ENCODE peak calls at places on chromosomes 11 and 22, in ten cellular contexts. D is H9, I is astrocyte, T is cardiac fibroblast, F is right lobe of liver, U is lower lobe of right lung, H is upper lobe of left lung, S is body of pancreas, Z is thoracic aorta, L is AG09309. N is an unnamed sample.

GRCh38 chr22:44861245-44861644 is 108.9 kb downstream of the ARHGAP8 start:
- DNase-seq in D (no peak), I (no peak), T (no peak), F (no peak), U (no peak), H (no peak), S (no peak), Z (no peak), L (no peak), N (no peak)

GRCh38 chr22:46491936-46492335 is 45.5 kb downstream of the CELSR1 start:
- DNase-seq in D (no peak), I (no peak), T (no peak), F (no peak), U (no peak), H (no peak), S (no peak), Z (no peak), L (no peak), N (no peak)

GRCh38 chr22:39290724-39291161 is 28.7 kb downstream of the RPL3 start:
- DNase-seq in D (peak), I (peak), T (peak), F (peak), U (no peak), H (peak), S (peak), Z (no peak), L (no peak), N (no peak)

GRCh38 chr11:7088921-7089320 is at the start of gene RBMXL2:
- DNase-seq in D (peak), I (no peak), T (no peak), F (no peak), U (peak), H (peak), S (no peak), Z (no peak), L (no peak), N (no peak)

GRCh38 chr11:75523189-75523588 is 2.6 kb downstream of the GDPD5 start:
- DNase-seq in D (no peak), I (no peak), T (no peak), F (no peak), U (no peak), H (no peak), S (peak), Z (no peak), L (no peak), N (no peak)

GRCh38 chr11:2859706-2860037 is 25.9 kb downstream of the CDKN1C start:
- DNase-seq in D (no peak), I (no peak), T (no peak), F (no peak), U (no peak), H (no peak), S (no peak), Z (no peak), L (no peak), N (no peak)

GRCh38 chr11:112037527-112037926 is 12.3 kb downstream of the DLAT start:
- DNase-seq in D (no peak), I (no peak), T (no peak), F (no peak), U (no peak), H (no peak), S (no peak), Z (no peak), L (no peak), N (no peak)

GRCh38 chr11:73350908-73351636 is 25.1 kb upstream of the RELT start:
- DNase-seq in D (peak), I (peak), T (peak), F (no peak), U (peak), H (no peak), S (peak), Z (no peak), L (peak), N (no peak)

GRCh38 chr22:42289671-42290269 is 19.3 kb upstream of the TCF20 start:
- DNase-seq in D (no peak), I (peak), T (no peak), F (no peak), U (no peak), H (no peak), S (no peak), Z (no peak), L (no peak), N (no peak)

GRCh38 chr11:69595805-69596665 is 44.9 kb upstream of the CCND1 start:
- DNase-seq in D (no peak), I (no peak), T (no peak), F (no peak), U (no peak), H (no peak), S (no peak), Z (no peak), L (no peak), N (no peak)

GRCh38 chr22:48320671-48321515 is 1506.8 kb downstream of the BRD1 start:
- DNase-seq in D (no peak), I (no peak), T (no peak), F (peak), U (peak), H (no peak), S (no peak), Z (no peak), L (no peak), N (no peak)

GRCh38 chr11:3222941-3223905 is 4.6 kb upstream of the MRGPRG start:
- DNase-seq in D (peak), I (no peak), T (no peak), F (peak), U (no peak), H (no peak), S (no peak), Z (no peak), L (no peak), N (peak)

GRCh38 chr11:61294717-61295595 is at the start of gene VWCE:
- DNase-seq in D (peak), I (peak), T (peak), F (peak), U (peak), H (peak), S (peak), Z (no peak), L (no peak), N (peak)
- TF ChIP-seq CTCF in D (no peak), I (no peak), T (peak), F (peak), U (peak), H (no peak), S (no peak), Z (no peak), L (peak), N (peak)

GRCh38 chr22:50221410-50222300 is 20.8 kb downstream of the SELENOO start:
- DNase-seq in D (no peak), I (no peak), T (no peak), F (no peak), U (peak), H (peak), S (no peak), Z (no peak), L (no peak), N (no peak)
- TF ChIP-seq CTCF in D (peak), I (no peak), T (no peak), F (no peak), U (no peak), H (no peak), S (no peak), Z (no peak), L (no peak), N (no peak)

GRCh38 chr22:37887610-37888378 is 18.3 kb upstream of the MICALL1 start:
- DNase-seq in D (peak), I (peak), T (peak), F (no peak), U (no peak), H (no peak), S (peak), Z (no peak), L (peak), N (peak)
- TF ChIP-seq CTCF in D (peak), I (peak), T (peak), F (peak), U (peak), H (peak), S (no peak), Z (no peak), L (peak), N (peak)

GRCh38 chr11:66999555-66999954 is 23.4 kb upstream of the SYT12 start:
- DNase-seq in D (no peak), I (no peak), T (no peak), F (no peak), U (no peak), H (no peak), S (no peak), Z (no peak), L (no peak), N (no peak)

GRCh38 chr11:67002297-67002913 is 20.5 kb upstream of the SYT12 start:
- DNase-seq in D (peak), I (no peak), T (no peak), F (no peak), U (no peak), H (no peak), S (no peak), Z (no peak), L (no peak), N (no peak)

GRCh38 chr11:67001332-67001731 is 21.6 kb upstream of the SYT12 start:
- DNase-seq in D (no peak), I (no peak), T (no peak), F (no peak), U (no peak), H (no peak), S (no peak), Z (no peak), L (no peak), N (no peak)

GRCh38 chr11:66992041-66992440 is 16.9 kb downstream of the C11orf86 start:
- DNase-seq in D (no peak), I (no peak), T (no peak), F (no peak), U (no peak), H (no peak), S (no peak), Z (no peak), L (no peak), N (no peak)

DNA sequence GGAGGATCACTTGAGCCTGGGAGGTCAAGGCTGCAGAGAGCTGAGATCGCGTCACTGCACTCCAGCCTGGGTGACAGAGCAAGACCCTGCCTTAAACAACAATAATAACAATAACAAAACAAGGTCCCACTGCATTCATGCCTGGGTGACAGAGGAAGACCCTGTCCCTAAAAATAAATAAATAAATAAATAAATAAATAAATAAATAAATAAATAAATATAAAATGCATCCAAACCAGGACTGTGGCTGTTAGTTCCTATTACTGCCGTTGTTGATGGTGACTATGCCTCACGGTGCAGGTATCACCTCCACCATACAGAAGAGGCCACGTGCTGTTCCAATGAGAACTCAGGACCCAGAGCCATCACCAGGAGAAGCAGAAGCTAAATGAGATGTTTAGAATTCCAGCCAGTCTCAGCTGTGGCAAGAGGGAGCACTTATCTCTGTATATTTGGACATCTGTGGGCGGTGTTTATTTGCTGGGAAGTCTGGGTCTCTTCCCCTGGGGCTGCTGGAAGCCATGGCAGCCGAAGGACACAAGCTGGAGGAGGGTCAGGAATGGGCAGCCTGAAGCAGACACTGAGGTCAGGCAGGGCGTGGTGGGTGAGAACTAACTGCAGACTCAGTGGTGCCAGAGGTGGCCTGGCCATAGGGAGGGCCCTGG is 21.6 kb downstream of the C11orf86 start:
- DNase-seq in D (no peak), I (peak), T (peak), F (no peak), U (no peak), H (no peak), S (no peak), Z (no peak), L (peak), N (no peak)
- TF ChIP-seq CTCF in D (no peak), I (no peak), T (no peak), F (no peak), U (no peak), H (no peak), S (no peak), Z (no peak), L (no peak), N (no peak)

GRCh38 chr11:65353900-65354264 is 669 bp upstream of the TIGD3 start:
- DNase-seq in D (peak), I (no peak), T (no peak), F (no peak), U (no peak), H (no peak), S (no peak), Z (no peak), L (no peak), N (no peak)

GRCh38 chr11:65351511-65351910 is 3.0 kb upstream of the TIGD3 start:
- DNase-seq in D (no peak), I (no peak), T (no peak), F (no peak), U (no peak), H (no peak), S (no peak), Z (no peak), L (no peak), N (no peak)

GRCh38 chr11:65354265-65355012 is at the start of gene TIGD3:
- DNase-seq in D (peak), I (peak), T (peak), F (peak), U (peak), H (peak), S (peak), Z (peak), L (peak), N (peak)

GRCh38 chr11:65353376-65353775 is 1.2 kb upstream of the TIGD3 start:
- DNase-seq in D (no peak), I (no peak), T (no peak), F (no peak), U (no peak), H (no peak), S (no peak), Z (no peak), L (no peak), N (no peak)

DNA sequence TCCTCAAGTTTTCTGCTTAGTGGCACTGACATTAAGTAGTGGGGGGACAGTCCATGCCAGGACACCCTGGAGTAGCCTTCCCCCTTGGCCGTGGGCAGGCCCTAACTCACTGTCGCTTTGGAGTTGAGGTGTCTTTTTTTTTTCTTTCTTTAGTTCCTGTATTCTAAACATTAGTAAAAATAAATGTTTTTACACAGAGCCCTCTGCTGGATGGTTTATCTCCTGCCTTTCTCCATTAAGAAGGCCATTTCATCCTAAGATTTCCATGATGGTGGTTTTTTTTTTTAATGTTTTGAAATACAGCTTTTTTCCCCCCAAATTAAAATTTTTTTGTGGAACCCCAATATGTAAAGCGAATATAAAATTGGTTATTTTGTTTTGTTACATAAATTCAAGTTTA is 1.8 kb upstream of the TIGD3 start:
- DNase-seq in D (no peak), I (no peak), T (peak), F (no peak), U (no peak), H (no peak), S (no peak), Z (no peak), L (no peak), N (no peak)
- TF ChIP-seq CTCF in D (peak), I (peak), T (peak), F (peak), U (no peak), H (no peak), S (peak), Z (no peak), L (peak), N (peak)

DNA sequence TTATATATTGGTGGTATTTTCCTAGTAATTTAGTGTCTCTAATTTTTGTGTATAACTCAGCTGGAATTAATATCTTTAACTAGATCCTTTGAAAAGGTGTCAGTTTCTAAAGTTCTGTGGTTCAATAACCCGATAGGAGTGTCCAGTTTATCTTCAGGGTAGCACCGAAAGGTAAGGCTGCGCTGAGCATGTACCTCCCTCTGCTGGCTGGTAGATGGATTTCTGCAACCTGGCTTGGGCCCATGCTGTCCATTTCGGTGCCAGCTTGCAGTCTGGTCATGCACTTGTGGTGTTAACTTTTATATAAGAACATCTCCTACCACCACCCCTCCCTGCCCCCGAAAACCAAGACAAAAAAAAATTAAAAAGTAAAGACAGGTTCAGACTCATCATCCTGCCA is 24.7 kb downstream of the EXT2 start:
- DNase-seq in D (no peak), I (no peak), T (no peak), F (no peak), U (no peak), H (no peak), S (no peak), Z (no peak), L (no peak), N (no peak)
- TF ChIP-seq CTCF in D (peak), I (peak), T (peak), F (peak), U (no peak), H (no peak), S (no peak), Z (peak), L (peak), N (peak)

GRCh38 chr22:38148252-38148651 is 33.4 kb downstream of the PLA2G6 start:
- DNase-seq in D (no peak), I (peak), T (peak), F (peak), U (no peak), H (no peak), S (no peak), Z (no peak), L (peak), N (no peak)

GRCh38 chr22:38155703-38156102 is 25.9 kb downstream of the PLA2G6 start:
- DNase-seq in D (no peak), I (no peak), T (no peak), F (no peak), U (no peak), H (no peak), S (no peak), Z (no peak), L (no peak), N (no peak)

GRCh38 chr22:38153821-38154562 is 27.6 kb downstream of the PLA2G6 start:
- DNase-seq in D (peak), I (no peak), T (no peak), F (peak), U (no peak), H (no peak), S (peak), Z (no peak), L (no peak), N (no peak)
- TF ChIP-seq CTCF in D (peak), I (peak), T (no peak), F (no peak), U (no peak), H (no peak), S (no peak), Z (no peak), L (no peak), N (no peak)

GRCh38 chr11:44037658-44037998 is 10.2 kb upstream of the ACCSL start:
- DNase-seq in D (peak), I (no peak), T (no peak), F (no peak), U (no peak), H (no peak), S (no peak), Z (no peak), L (no peak), N (no peak)
- TF ChIP-seq CTCF in D (peak), I (no peak), T (no peak), F (no peak), U (no peak), H (no peak), S (no peak), Z (peak), L (no peak), N (no peak)

GRCh38 chr11:30333405-30333804 is 10.5 kb downstream of the ARL14EP start:
- DNase-seq in D (no peak), I (no peak), T (peak), F (no peak), U (no peak), H (no peak), S (no peak), Z (no peak), L (no peak), N (no peak)
- TF ChIP-seq CTCF in D (peak), I (peak), T (peak), F (peak), U (peak), H (peak), S (peak), Z (no peak), L (peak), N (peak)

N was measured in osteocyte.